ENCODE peak calls at places on chromosomes 3 and 15, in ten cellular contexts. One of them, this sample, is unnamed.

GRCh38 chr3:15498461-15499214 is 22.9 kb downstream of the COLQ start:
- DNase-seq in type B pancreatic cell: no peak
- DNase-seq in bronchial epithelial cell: no peak
- DNase-seq in glutamatergic neuron: peak
- DNase-seq in neural progenitor cell: no peak
- DNase-seq in mesothelial cell of epicardium: no peak
- DNase-seq in left ventricle myocardium inferior: no peak
- DNase-seq in heart left ventricle: no peak
- DNase-seq in cardiac fibroblast: no peak
- DNase-seq in adrenal gland: no peak
- DNase-seq in this sample: no peak

GRCh38 chr3:42680806-42681205 is 4.5 kb upstream of the KLHL40 start:
- DNase-seq in type B pancreatic cell: no peak
- DNase-seq in mesothelial cell of epicardium: no peak
- DNase-seq in heart left ventricle: no peak
- DNase-seq in adrenal gland: no peak
- DNase-seq in glutamatergic neuron: no peak
- DNase-seq in cardiac fibroblast: no peak
- DNase-seq in left ventricle myocardium inferior: no peak
- DNase-seq in bronchial epithelial cell: no peak
- DNase-seq in neural progenitor cell: no peak
- DNase-seq in this sample: no peak

GRCh38 chr3:75303676-75304075 is 360.5 kb upstream of the FRG2C start:
- DNase-seq in type B pancreatic cell: no peak
- DNase-seq in neural progenitor cell: no peak
- DNase-seq in mesothelial cell of epicardium: no peak
- DNase-seq in glutamatergic neuron: no peak
- DNase-seq in left ventricle myocardium inferior: no peak
- DNase-seq in cardiac fibroblast: no peak
- DNase-seq in bronchial epithelial cell: no peak
- DNase-seq in heart left ventricle: no peak
- DNase-seq in adrenal gland: no peak
- DNase-seq in this sample: no peak

GRCh38 chr3:194287977-194288706 is 63.0 kb downstream of the CPN2 start:
- DNase-seq in mesothelial cell of epicardium: no peak
- DNase-seq in bronchial epithelial cell: no peak
- DNase-seq in glutamatergic neuron: no peak
- DNase-seq in heart left ventricle: no peak
- DNase-seq in left ventricle myocardium inferior: no peak
- DNase-seq in cardiac fibroblast: no peak
- DNase-seq in neural progenitor cell: no peak
- DNase-seq in adrenal gland: peak
- DNase-seq in type B pancreatic cell: no peak
- DNase-seq in this sample: no peak

GRCh38 chr15:58934521-58934920 is 1.0 kb upstream of the SLTM start:
- DNase-seq in bronchial epithelial cell: peak
- DNase-seq in cardiac fibroblast: peak
- DNase-seq in adrenal gland: no peak
- DNase-seq in neural progenitor cell: peak
- DNase-seq in type B pancreatic cell: no peak
- DNase-seq in heart left ventricle: no peak
- DNase-seq in left ventricle myocardium inferior: no peak
- DNase-seq in mesothelial cell of epicardium: no peak
- DNase-seq in glutamatergic neuron: no peak
- DNase-seq in this sample: no peak

GRCh38 chr3:74599564-74599963 is 14.9 kb downstream of the CNTN3 start:
- DNase-seq in left ventricle myocardium inferior: no peak
- DNase-seq in mesothelial cell of epicardium: no peak
- DNase-seq in bronchial epithelial cell: peak
- DNase-seq in glutamatergic neuron: no peak
- DNase-seq in type B pancreatic cell: no peak
- DNase-seq in cardiac fibroblast: peak
- DNase-seq in adrenal gland: no peak
- DNase-seq in heart left ventricle: no peak
- DNase-seq in neural progenitor cell: no peak
- DNase-seq in this sample: no peak

GRCh38 chr3:65778966-65779365 is 259.8 kb downstream of the MAGI1 start:
- DNase-seq in type B pancreatic cell: no peak
- DNase-seq in left ventricle myocardium inferior: no peak
- DNase-seq in adrenal gland: no peak
- DNase-seq in neural progenitor cell: no peak
- DNase-seq in mesothelial cell of epicardium: no peak
- DNase-seq in cardiac fibroblast: no peak
- DNase-seq in heart left ventricle: no peak
- DNase-seq in bronchial epithelial cell: no peak
- DNase-seq in glutamatergic neuron: no peak
- DNase-seq in this sample: no peak

GRCh38 chr15:98853161-98853560 is 154.4 kb downstream of the PGPEP1L start:
- DNase-seq in type B pancreatic cell: peak
- DNase-seq in adrenal gland: peak
- DNase-seq in heart left ventricle: peak
- DNase-seq in neural progenitor cell: peak
- DNase-seq in cardiac fibroblast: peak
- DNase-seq in glutamatergic neuron: peak
- DNase-seq in left ventricle myocardium inferior: peak
- DNase-seq in bronchial epithelial cell: peak
- DNase-seq in mesothelial cell of epicardium: no peak
- DNase-seq in this sample: peak

GRCh38 chr15:41989573-41990242 is 17.4 kb upstream of the EHD4 start:
- DNase-seq in mesothelial cell of epicardium: peak
- DNase-seq in bronchial epithelial cell: peak
- DNase-seq in cardiac fibroblast: peak
- DNase-seq in adrenal gland: peak
- DNase-seq in neural progenitor cell: peak
- DNase-seq in type B pancreatic cell: peak
- DNase-seq in left ventricle myocardium inferior: peak
- DNase-seq in heart left ventricle: peak
- DNase-seq in glutamatergic neuron: peak
- DNase-seq in this sample: peak

GRCh38 chr3:7306900-7307299 is 446.0 kb downstream of the GRM7 start:
- DNase-seq in type B pancreatic cell: no peak
- DNase-seq in left ventricle myocardium inferior: no peak
- DNase-seq in heart left ventricle: no peak
- DNase-seq in neural progenitor cell: no peak
- DNase-seq in mesothelial cell of epicardium: no peak
- DNase-seq in cardiac fibroblast: no peak
- DNase-seq in bronchial epithelial cell: no peak
- DNase-seq in glutamatergic neuron: no peak
- DNase-seq in adrenal gland: no peak
- DNase-seq in this sample: no peak

GRCh38 chr3:171321241-171321640 is 139.0 kb downstream of the TNIK start:
- DNase-seq in bronchial epithelial cell: no peak
- DNase-seq in glutamatergic neuron: no peak
- DNase-seq in mesothelial cell of epicardium: no peak
- DNase-seq in adrenal gland: no peak
- DNase-seq in cardiac fibroblast: no peak
- DNase-seq in neural progenitor cell: no peak
- DNase-seq in heart left ventricle: no peak
- DNase-seq in type B pancreatic cell: no peak
- DNase-seq in left ventricle myocardium inferior: no peak
- DNase-seq in this sample: no peak

GRCh38 chr3:142209655-142210054 is 15.7 kb downstream of the GK5 start:
- DNase-seq in heart left ventricle: no peak
- DNase-seq in left ventricle myocardium inferior: no peak
- DNase-seq in neural progenitor cell: no peak
- DNase-seq in adrenal gland: peak
- DNase-seq in mesothelial cell of epicardium: no peak
- DNase-seq in glutamatergic neuron: no peak
- DNase-seq in type B pancreatic cell: no peak
- DNase-seq in bronchial epithelial cell: peak
- DNase-seq in cardiac fibroblast: peak
- DNase-seq in this sample: no peak

GRCh38 chr3:126995254-126995770 is 12.4 kb downstream of the PLXNA1 start:
- DNase-seq in cardiac fibroblast: no peak
- DNase-seq in mesothelial cell of epicardium: no peak
- DNase-seq in adrenal gland: no peak
- DNase-seq in left ventricle myocardium inferior: no peak
- DNase-seq in bronchial epithelial cell: no peak
- DNase-seq in glutamatergic neuron: no peak
- DNase-seq in neural progenitor cell: no peak
- DNase-seq in type B pancreatic cell: no peak
- DNase-seq in heart left ventricle: no peak
- DNase-seq in this sample: no peak

GRCh38 chr3:99108508-99108907 is 207.0 kb upstream of the DCBLD2 start:
- DNase-seq in type B pancreatic cell: no peak
- DNase-seq in mesothelial cell of epicardium: no peak
- DNase-seq in cardiac fibroblast: peak
- DNase-seq in left ventricle myocardium inferior: no peak
- DNase-seq in bronchial epithelial cell: peak
- DNase-seq in heart left ventricle: no peak
- DNase-seq in adrenal gland: no peak
- DNase-seq in neural progenitor cell: no peak
- DNase-seq in glutamatergic neuron: no peak
- DNase-seq in this sample: no peak

GRCh38 chr3:14424711-14425573 is 22.5 kb downstream of the SLC6A6 start:
- DNase-seq in heart left ventricle: no peak
- DNase-seq in bronchial epithelial cell: no peak
- DNase-seq in type B pancreatic cell: no peak
- DNase-seq in cardiac fibroblast: no peak
- DNase-seq in mesothelial cell of epicardium: no peak
- DNase-seq in glutamatergic neuron: no peak
- DNase-seq in neural progenitor cell: no peak
- DNase-seq in adrenal gland: peak
- DNase-seq in left ventricle myocardium inferior: no peak
- DNase-seq in this sample: no peak

GRCh38 chr15:88115529-88116152 is 140.9 kb downstream of the NTRK3 start:
- DNase-seq in glutamatergic neuron: no peak
- DNase-seq in adrenal gland: no peak
- DNase-seq in mesothelial cell of epicardium: no peak
- DNase-seq in heart left ventricle: no peak
- DNase-seq in type B pancreatic cell: no peak
- DNase-seq in left ventricle myocardium inferior: no peak
- DNase-seq in bronchial epithelial cell: no peak
- DNase-seq in neural progenitor cell: no peak
- DNase-seq in cardiac fibroblast: no peak
- DNase-seq in this sample: no peak

GRCh38 chr3:112582242-112582874 is 20.5 kb downstream of the SLC35A5 start:
- DNase-seq in bronchial epithelial cell: peak
- DNase-seq in left ventricle myocardium inferior: no peak
- DNase-seq in adrenal gland: no peak
- DNase-seq in mesothelial cell of epicardium: no peak
- DNase-seq in type B pancreatic cell: no peak
- DNase-seq in heart left ventricle: no peak
- DNase-seq in cardiac fibroblast: peak
- DNase-seq in neural progenitor cell: peak
- DNase-seq in glutamatergic neuron: peak
- DNase-seq in this sample: no peak
- TF ChIP-seq CTCF in bronchial epithelial cell: peak
- TF ChIP-seq CTCF in left ventricle myocardium inferior: peak
- TF ChIP-seq CTCF in adrenal gland: peak
- TF ChIP-seq CTCF in mesothelial cell of epicardium: peak
- TF ChIP-seq CTCF in type B pancreatic cell: peak
- TF ChIP-seq CTCF in heart left ventricle: peak
- TF ChIP-seq CTCF in cardiac fibroblast: peak
- TF ChIP-seq CTCF in neural progenitor cell: peak
- TF ChIP-seq CTCF in glutamatergic neuron: peak
- TF ChIP-seq CTCF in this sample: peak

DNA sequence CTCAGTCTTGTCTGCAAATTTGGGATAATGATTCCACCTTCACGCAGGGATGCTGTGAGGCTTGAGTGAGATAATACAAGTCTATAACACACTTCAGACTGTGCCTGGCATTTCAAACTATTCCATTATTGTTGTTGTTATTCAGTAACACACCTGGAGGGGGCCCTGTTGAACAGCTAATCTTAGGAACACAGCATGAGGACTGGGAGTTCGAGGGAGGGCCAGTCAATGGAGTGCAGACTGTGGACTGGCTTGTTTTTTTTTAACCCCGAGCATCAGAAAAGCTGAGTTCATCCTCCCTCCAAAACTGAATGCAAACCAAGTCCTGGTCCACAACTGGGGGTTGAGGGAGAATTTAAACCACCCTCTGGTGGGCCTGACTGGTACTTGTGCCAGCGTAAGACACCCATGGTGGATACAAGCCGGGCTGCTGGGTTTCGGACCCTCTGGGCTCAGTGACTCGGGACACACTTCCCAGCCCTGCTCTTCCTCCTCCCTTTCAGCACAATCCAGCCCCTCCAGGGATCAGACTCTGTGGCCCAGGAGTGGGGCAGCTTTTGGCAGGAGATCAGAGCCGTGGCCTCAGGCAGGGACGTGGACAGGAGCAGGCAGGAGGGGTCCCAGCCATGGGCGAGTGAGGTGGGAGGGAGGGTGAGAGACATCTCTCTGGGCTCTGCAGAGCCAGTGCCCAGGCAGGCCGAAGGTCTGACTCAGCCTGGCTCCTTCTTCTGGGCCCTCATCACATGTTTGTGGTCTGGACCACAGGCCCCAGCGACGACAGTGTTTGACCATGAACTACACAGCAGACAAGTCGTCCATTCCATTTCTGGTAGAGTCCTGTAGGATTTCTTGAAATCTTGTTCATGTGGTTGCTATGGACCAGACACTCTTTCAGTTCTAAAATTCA is 36.3 kb upstream of the MEX3B start:
- DNase-seq in bronchial epithelial cell: peak
- DNase-seq in heart left ventricle: no peak
- DNase-seq in neural progenitor cell: peak
- DNase-seq in mesothelial cell of epicardium: no peak
- DNase-seq in cardiac fibroblast: peak
- DNase-seq in type B pancreatic cell: no peak
- DNase-seq in adrenal gland: no peak
- DNase-seq in glutamatergic neuron: no peak
- DNase-seq in left ventricle myocardium inferior: no peak
- DNase-seq in this sample: no peak
- TF ChIP-seq CTCF in bronchial epithelial cell: no peak
- TF ChIP-seq CTCF in heart left ventricle: no peak
- TF ChIP-seq CTCF in neural progenitor cell: peak
- TF ChIP-seq CTCF in mesothelial cell of epicardium: peak
- TF ChIP-seq CTCF in cardiac fibroblast: peak
- TF ChIP-seq CTCF in type B pancreatic cell: peak
- TF ChIP-seq CTCF in adrenal gland: no peak
- TF ChIP-seq CTCF in glutamatergic neuron: no peak
- TF ChIP-seq CTCF in left ventricle myocardium inferior: no peak
- TF ChIP-seq CTCF in this sample: peak

GRCh38 chr15:92306662-92307061 is 87.0 kb upstream of the ST8SIA2 start:
- DNase-seq in neural progenitor cell: peak
- DNase-seq in left ventricle myocardium inferior: no peak
- DNase-seq in mesothelial cell of epicardium: no peak
- DNase-seq in glutamatergic neuron: peak
- DNase-seq in adrenal gland: no peak
- DNase-seq in bronchial epithelial cell: peak
- DNase-seq in type B pancreatic cell: no peak
- DNase-seq in heart left ventricle: no peak
- DNase-seq in cardiac fibroblast: no peak
- DNase-seq in this sample: no peak
- TF ChIP-seq CTCF in neural progenitor cell: peak
- TF ChIP-seq CTCF in left ventricle myocardium inferior: peak
- TF ChIP-seq CTCF in mesothelial cell of epicardium: peak
- TF ChIP-seq CTCF in glutamatergic neuron: peak
- TF ChIP-seq CTCF in adrenal gland: no peak
- TF ChIP-seq CTCF in bronchial epithelial cell: no peak
- TF ChIP-seq CTCF in type B pancreatic cell: peak
- TF ChIP-seq CTCF in heart left ventricle: peak
- TF ChIP-seq CTCF in cardiac fibroblast: no peak
- TF ChIP-seq CTCF in this sample: no peak

GRCh38 chr3:137217733-137218132 is 259.9 kb downstream of the IL20RB start:
- DNase-seq in glutamatergic neuron: peak
- DNase-seq in bronchial epithelial cell: no peak
- DNase-seq in heart left ventricle: no peak
- DNase-seq in neural progenitor cell: peak
- DNase-seq in adrenal gland: no peak
- DNase-seq in cardiac fibroblast: no peak
- DNase-seq in mesothelial cell of epicardium: no peak
- DNase-seq in left ventricle myocardium inferior: no peak
- DNase-seq in type B pancreatic cell: no peak
- DNase-seq in this sample: no peak
- TF ChIP-seq CTCF in glutamatergic neuron: peak
- TF ChIP-seq CTCF in bronchial epithelial cell: peak
- TF ChIP-seq CTCF in heart left ventricle: no peak
- TF ChIP-seq CTCF in neural progenitor cell: peak
- TF ChIP-seq CTCF in adrenal gland: no peak
- TF ChIP-seq CTCF in cardiac fibroblast: no peak
- TF ChIP-seq CTCF in mesothelial cell of epicardium: no peak
- TF ChIP-seq CTCF in left ventricle myocardium inferior: peak
- TF ChIP-seq CTCF in type B pancreatic cell: peak
- TF ChIP-seq CTCF in this sample: no peak